ENCODE peak calls at places on chromosome X, in six cellular contexts. V is pancreas, Z is left lung, X is transverse colon, L is bronchial epithelial cell, Q is Panc1. D is an unnamed sample.
A peak's percentile ranks its signal among the peaks of the same experiment; 100 is the strongest.

GRCh38 chrX:43456056-43456455 is 200.0 kb upstream of the MAOA start:
- DNase-seq in Z (no peak), V (no peak), Q (no peak), X (no peak), L (no peak), D (no peak)

GRCh38 chrX:17409566-17410290 is 34.7 kb downstream of the NHS start:
- DNase-seq in Z (no peak), V (no peak), Q (no peak), X (no peak), L (no peak), D (no peak)

GRCh38 chrX:104972737-104973136 is 247.8 kb downstream of the TEX13A start:
- DNase-seq in V (no peak), Q (no peak), X (no peak), Z (no peak), L (peak; percentile 39), D (no peak)

GRCh38 chrX:154359362-154360154 is 14.9 kb downstream of the FLNA start:
- DNase-seq in L (no peak), Q (no peak), V (no peak), Z (no peak), X (no peak), D (no peak)

GRCh38 chrX:119008122-119008744 is 33.8 kb downstream of the LONRF3 start:
- DNase-seq in Q (peak; percentile 25), Z (no peak), V (no peak), L (peak; percentile 8), X (peak; percentile 21), D (no peak)

GRCh38 chrX:150464001-150464400 is 100.9 kb downstream of the MAMLD1 start:
- DNase-seq in L (no peak), Z (no peak), X (no peak), Q (no peak), V (peak; percentile 4), D (no peak)

GRCh38 chrX:65644621-65645287 is 22.7 kb upstream of the MSN start:
- DNase-seq in V (peak; percentile 82), X (peak; percentile 76), Q (no peak), Z (peak; percentile 89), L (peak; percentile 86), D (peak; percentile 95)

GRCh38 chrX:7159132-7159861 is 11.3 kb upstream of the PUDP start:
- DNase-seq in V (no peak), Q (no peak), X (peak; percentile 19), L (peak; percentile 83), Z (peak; percentile 35), D (no peak)

GRCh38 chrX:30309139-30309571 is at the start of gene NR0B1:
- DNase-seq in X (no peak), Q (no peak), Z (no peak), L (no peak), V (no peak), D (no peak)

GRCh38 chrX:106802388-106803275 is at the start of gene TBC1D8B:
- DNase-seq in Q (peak; percentile 88), L (peak; percentile 89), X (peak; percentile 80), V (peak; percentile 88), Z (peak; percentile 80), D (peak; percentile 87)

GRCh38 chrX:38379088-38379487 is 26.7 kb downstream of the OTC start:
- DNase-seq in V (no peak), Q (no peak), L (no peak), X (no peak), Z (no peak), D (no peak)

GRCh38 chrX:38376747-38377146 is 24.3 kb downstream of the OTC start:
- DNase-seq in Q (no peak), L (no peak), X (no peak), Z (no peak), V (no peak), D (no peak)

GRCh38 chrX:38374431-38374830 is 22.0 kb downstream of the OTC start:
- DNase-seq in L (no peak), Q (no peak), Z (no peak), V (no peak), X (no peak), D (no peak)

DNA sequence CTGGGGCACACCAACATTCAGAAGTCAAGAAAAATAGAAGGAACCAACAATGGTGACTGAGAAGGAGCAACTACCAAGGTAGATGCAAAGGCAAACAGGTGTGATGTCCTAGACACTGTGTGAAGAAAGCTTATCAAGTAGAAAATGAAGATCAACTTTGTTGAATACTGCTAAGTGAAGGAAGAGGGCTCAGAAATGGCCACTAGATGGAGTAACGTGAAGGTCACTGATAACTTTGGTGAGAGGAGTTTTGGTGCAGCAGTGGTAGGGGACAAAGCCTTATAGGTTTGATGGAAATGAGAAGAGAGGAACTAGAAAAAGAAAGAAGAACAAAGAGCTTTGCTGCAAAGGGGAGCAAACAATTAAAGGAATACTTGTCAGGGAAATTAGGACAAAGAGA is 23.5 kb downstream of the OTC start:
- DNase-seq in L (peak; percentile 15), Z (no peak), Q (peak; percentile 7), X (no peak), V (no peak), D (no peak)
- H3K27me3 ChIP-seq in L (no peaks in the 10 kb centered on the region), Z (no peaks in the 10 kb centered on the region), Q (no peaks in the 10 kb centered on the region), X (no peaks in the 10 kb centered on the region), V (no peaks in the 10 kb centered on the region), D (no peaks in the 10 kb centered on the region)

DNA sequence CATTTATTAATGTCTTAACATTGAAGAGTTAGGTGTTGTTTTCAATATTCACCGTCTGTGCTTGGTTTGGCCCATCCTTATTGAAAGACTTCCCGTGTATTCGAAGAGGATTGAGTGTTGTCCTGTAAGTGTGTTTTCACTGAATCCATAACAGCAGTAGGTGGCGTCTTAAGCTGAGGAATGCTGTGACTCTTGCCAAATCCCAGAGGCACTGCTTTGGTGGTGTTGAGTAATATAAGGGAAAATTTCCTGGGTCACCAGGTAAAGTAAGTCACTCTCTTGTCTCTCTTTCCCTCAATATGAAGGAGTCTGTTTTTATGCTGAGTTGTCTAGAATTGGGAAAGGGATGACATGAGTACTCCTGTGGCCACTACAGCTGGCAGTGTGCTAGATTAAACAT is 146.8 kb upstream of the ZXDB start:
- DNase-seq in L (peak; percentile 42), Z (no peak), Q (no peak), X (no peak), V (no peak), D (no peak)
- TF ChIP-seq CTCF in L (no peak), Z (no peak), Q (no peak), X (no peak), V (no peak), D (no peak)

GRCh38 chrX:25527596-25527995 is 511.8 kb upstream of the ARX start:
- DNase-seq in L (no peak), Q (no peak), Z (no peak), V (no peak), X (no peak), D (no peak)
- H3K27me3 ChIP-seq in L (no peaks in the 10 kb centered on the region), Q (no peaks in the 10 kb centered on the region), Z (no peaks in the 10 kb centered on the region), V (no peaks in the 10 kb centered on the region), X (no peaks in the 10 kb centered on the region), D (no peaks in the 10 kb centered on the region)

GRCh38 chrX:10441464-10441863 is 178.9 kb downstream of the MID1 start:
- DNase-seq in V (no peak), X (no peak), L (no peak), Z (no peak), Q (no peak), D (no peak)

GRCh38 chrX:10447577-10448214 is 172.7 kb downstream of the MID1 start:
- DNase-seq in X (no peak), Z (no peak), V (no peak), L (peak; percentile 18), Q (no peak), D (no peak)

GRCh38 chrX:10444204-10444603 is 176.2 kb downstream of the MID1 start:
- DNase-seq in Q (no peak), Z (no peak), X (no peak), L (no peak), V (no peak), D (no peak)
- TF ChIP-seq CTCF in Q (no peak), Z (no peak), X (no peak), L (no peak), V (no peak), D (no peak)

GRCh38 chrX:142054094-142054493 is 150.4 kb downstream of the MAGEC1 start:
- DNase-seq in X (no peak), V (no peak), L (no peak), Q (no peak), Z (no peak), D (no peak)
- H3K27me3 ChIP-seq in X (no peaks in the 10 kb centered on the region), V (no peaks in the 10 kb centered on the region), L (no peaks in the 10 kb centered on the region), Q (no peaks in the 10 kb centered on the region), Z (no peaks in the 10 kb centered on the region), D (no peaks in the 10 kb centered on the region)

GRCh38 chrX:20653070-20653469 is 386.4 kb upstream of the RPS6KA3 start:
- DNase-seq in Z (no peak), X (no peak), Q (no peak), L (peak; percentile 32), V (no peak), D (no peak)
- TF ChIP-seq CTCF in Z (no peak), X (no peak), Q (no peak), L (no peak), V (no peak), D (no peak)

DNA sequence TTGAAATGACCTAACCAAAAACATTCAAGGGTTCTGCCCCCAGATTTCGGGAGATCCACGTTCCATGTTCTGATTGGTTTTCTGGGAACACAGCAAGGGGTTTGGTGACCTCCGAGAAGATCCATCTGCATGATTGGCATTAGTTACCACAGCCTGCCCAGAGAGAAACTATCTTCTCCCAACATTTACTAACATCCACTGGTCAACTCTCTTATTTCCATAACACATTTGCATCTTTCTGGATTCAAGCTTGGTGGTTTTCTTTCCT is 15.6 kb downstream of the SHOX start:
- DNase-seq in V (no peak), L (no peak), X (no peak), Q (no peak), Z (no peak), D (no peak)
- H3K27me3 ChIP-seq in V (no peaks in the 10 kb centered on the region), L (no peaks in the 10 kb centered on the region), X (peaks cover 37% of the 10 kb centered on the region), Q (no peaks in the 10 kb centered on the region), Z (peaks cover 47% of the 10 kb centered on the region), D (peaks cover 5% of the 10 kb centered on the region)